ENCODE peak calls at places on chromosomes 7 and 10, in eight cellular contexts. Z is GM19239, Q is Caki2, J is B cell, I is Calu3, N is non-pigmented ciliary epithelial cell, L is NCI-H1930, M is SW 1271. V is an unnamed sample.

GRCh38 chr7:21967500-21968099 is 21.9 kb upstream of the CDCA7L start:
- DNase-seq in L (no peak), Q (no peak), J (peak; percentile 51), I (peak; percentile 73), Z (no peak), M (no peak), N (no peak), V (no peak)

GRCh38 chr7:66953044-66953427 is 32.0 kb downstream of the TMEM248 start:
- DNase-seq in M (no peak), L (no peak), J (no peak), N (no peak), I (no peak), Z (no peak), Q (no peak), V (no peak)

GRCh38 chr7:40571796-40572195 is 437.0 kb downstream of the SUGCT start:
- DNase-seq in M (no peak), J (no peak), Q (no peak), L (no peak), Z (no peak), N (no peak), I (no peak), V (no peak)

GRCh38 chr10:132297521-132297920 is 10.2 kb downstream of the STK32C start:
- DNase-seq in J (peak; percentile 13), N (no peak), Q (no peak), L (no peak), Z (no peak), M (no peak), I (no peak), V (no peak)

GRCh38 chr10:93818086-93818485 is 60.4 kb downstream of the LGI1 start:
- DNase-seq in Q (no peak), L (no peak), N (no peak), M (no peak), J (no peak), Z (no peak), I (no peak), V (no peak)

GRCh38 chr7:103065666-103066065 is 8.9 kb downstream of the FBXL13 start:
- DNase-seq in I (peak; percentile 67), Q (no peak), N (no peak), L (peak; percentile 34), M (peak; percentile 35), Z (no peak), J (peak; percentile 55), V (no peak)

GRCh38 chr10:101775273-101776131 is at the start of gene FGF8:
- DNase-seq in M (no peak), Q (no peak), I (no peak), Z (no peak), J (peak; percentile 46), L (no peak), N (no peak), V (no peak)

GRCh38 chr10:69786791-69787190 is 14.9 kb upstream of the COL13A1 start:
- DNase-seq in I (no peak), M (no peak), J (no peak), N (no peak), L (no peak), Q (no peak), Z (no peak), V (no peak)

GRCh38 chr10:45491061-45491460 is 117.0 kb downstream of the ALOX5 start:
- DNase-seq in M (no peak), Z (no peak), I (no peak), Q (no peak), J (no peak), L (no peak), N (no peak), V (no peak)

GRCh38 chr7:40471891-40472290 is 337.1 kb downstream of the SUGCT start:
- DNase-seq in Z (no peak), L (no peak), I (no peak), N (no peak), Q (no peak), J (no peak), M (no peak), V (no peak)

GRCh38 chr10:100183482-100183881 is 2.3 kb downstream of the ERLIN1 start:
- DNase-seq in L (no peak), J (peak; percentile 6), Q (no peak), I (peak; percentile 3), N (no peak), M (no peak), Z (no peak), V (no peak)

GRCh38 chr10:24333736-24334135 is 124.8 kb downstream of the KIAA1217 start:
- DNase-seq in J (no peak), Z (no peak), L (no peak), Q (no peak), M (no peak), I (no peak), N (no peak), V (no peak)

GRCh38 chr7:4216016-4216415 is 466.1 kb upstream of the FOXK1 start:
- DNase-seq in Z (no peak), Q (no peak), J (no peak), I (no peak), L (no peak), N (no peak), M (no peak), V (no peak)

GRCh38 chr7:156725982-156726381 is 85.4 kb downstream of the RNF32 start:
- DNase-seq in N (no peak), I (no peak), Q (no peak), L (no peak), J (no peak), Z (no peak), M (no peak), V (no peak)

GRCh38 chr7:116210345-116211005 is at the start of gene TES:
- DNase-seq in J (peak; percentile 80), Q (peak; percentile 81), M (peak; percentile 31), I (peak; percentile 91), Z (peak; percentile 68), L (peak; percentile 3), N (no peak), V (no peak)

GRCh38 chr10:133489816-133490588 is 36.3 kb downstream of the SCART1 start:
- DNase-seq in L (no peak), N (no peak), J (no peak), M (no peak), Z (no peak), Q (no peak), I (no peak), V (no peak)

GRCh38 chr10:2839081-2839725 is 228.1 kb upstream of the PFKP start:
- DNase-seq in M (no peak), J (peak; percentile 39), I (peak; percentile 52), Q (peak; percentile 35), L (no peak), Z (peak; percentile 35), N (no peak), V (peak; percentile 1)

GRCh38 chr10:8705415-8705814 is 650.9 kb downstream of the GATA3 start:
- DNase-seq in I (no peak), M (no peak), Q (no peak), Z (no peak), N (no peak), L (no peak), J (no peak), V (no peak)

GRCh38 chr10:125629758-125630376 is 53.1 kb downstream of the TEX36 start:
- DNase-seq in Q (peak; percentile 38), M (no peak), I (peak; percentile 24), L (no peak), Z (peak; percentile 16), J (no peak), N (no peak), V (peak; percentile 3)

GRCh38 chr7:71535616-71536015 is 403.7 kb downstream of the GALNT17 start:
- DNase-seq in N (no peak), L (no peak), M (no peak), Q (no peak), J (no peak), Z (no peak), I (no peak), V (no peak)

GRCh38 chr10:125153693-125154490 is 6.5 kb downstream of the CTBP2 start:
- DNase-seq in Q (no peak), N (no peak), I (no peak), M (no peak), Z (no peak), L (no peak), J (no peak), V (no peak)

GRCh38 chr7:142711722-142712616 is 37.3 kb upstream of the PRSS1 start:
- DNase-seq in Z (peak; percentile 10), L (no peak), N (no peak), M (no peak), I (peak; percentile 18), J (peak; percentile 53), Q (peak; percentile 11), V (peak; percentile 2)

GRCh38 chr10:91779011-91779605 is 19.1 kb upstream of the TNKS2 start:
- DNase-seq in Q (no peak), Z (no peak), J (no peak), I (no peak), M (no peak), L (no peak), N (no peak), V (no peak)

GRCh38 chr10:60384708-60385398 is 4.8 kb downstream of the ANK3 start:
- DNase-seq in I (peak; percentile 56), M (peak; percentile 34), L (no peak), Q (peak; percentile 45), Z (no peak), N (peak; percentile 93), J (no peak), V (peak; percentile 94)

GRCh38 chr10:117541909-117542705 is 439 bp upstream of the EMX2 start:
- DNase-seq in Z (no peak), L (peak; percentile 51), M (no peak), I (no peak), J (no peak), Q (peak; percentile 58), N (peak; percentile 27), V (peak; percentile 99)

GRCh38 chr7:78562191-78562590 is 763.6 kb downstream of the PHTF2 start:
- DNase-seq in Q (no peak), I (no peak), J (no peak), N (no peak), Z (no peak), L (no peak), M (no peak), V (no peak)

GRCh38 chr10:49327036-49327813 is 28.3 kb downstream of the C10orf71 start:
- DNase-seq in N (no peak), M (no peak), J (no peak), I (no peak), L (no peak), Z (no peak), Q (no peak), V (no peak)

GRCh38 chr10:131221632-131222277 is 89.8 kb downstream of the TCERG1L start:
- DNase-seq in N (no peak), I (no peak), M (no peak), J (no peak), Z (no peak), L (no peak), Q (no peak), V (no peak)

GRCh38 chr7:34928052-34928451 is 109.2 kb downstream of the DPY19L1 start:
- DNase-seq in I (peak; percentile 91), J (peak; percentile 7), N (no peak), Q (no peak), L (no peak), Z (no peak), M (no peak), V (no peak)

V was measured in epithelial cell of proximal tubule.